ENCODE peak calls at places on chromosomes 4 and X, in seven cellular contexts. L, X, K, G, C, D and E are unnamed samples.
A peak's percentile ranks its signal among the peaks of the same experiment; 100 is the strongest.

GRCh38 chr4:61489927-61490326 is 289.8 kb downstream of the ADGRL3 start:
- DNase-seq in L (no peak), X (no peak), K (no peak), G (no peak), C (no peak), D (no peak), E (no peak)

GRCh38 chrX:8738588-8739189 is 6.8 kb upstream of the ANOS1 start:
- DNase-seq in L (no peak), X (peak; percentile 23), K (peak; percentile 46), G (peak; percentile 17), C (peak; percentile 31), D (peak; percentile 50), E (peak; percentile 41)

GRCh38 chr4:113971706-113972360 is 7.6 kb downstream of the ARSJ start:
- DNase-seq in L (no peak), X (no peak), K (no peak), G (no peak), C (peak; percentile 87), D (no peak), E (peak; percentile 7)

GRCh38 chr4:121688261-121688660 is 8.5 kb downstream of the ANXA5 start:
- DNase-seq in L (no peak), X (no peak), K (no peak), G (no peak), C (no peak), D (no peak), E (no peak)

GRCh38 chr4:6017800-6018199 is 431 bp downstream of the C4orf50 start:
- DNase-seq in L (no peak), X (no peak), K (no peak), G (no peak), C (no peak), D (no peak), E (no peak)

GRCh38 chr4:138164218-138164617 is 77.9 kb downstream of the SLC7A11 start:
- DNase-seq in L (no peak), X (no peak), K (no peak), G (no peak), C (no peak), D (no peak), E (no peak)

GRCh38 chr4:24655326-24655725 is 71.0 kb upstream of the DHX15 start:
- DNase-seq in L (no peak), X (no peak), K (no peak), G (no peak), C (no peak), D (no peak), E (no peak)

GRCh38 chr4:124189545-124189944 is 523.0 kb downstream of the ANKRD50 start:
- DNase-seq in L (no peak), X (no peak), K (no peak), G (no peak), C (peak; percentile 61), D (no peak), E (no peak)

GRCh38 chr4:2848449-2848848 is 4.8 kb downstream of the ADD1 start:
- DNase-seq in L (no peak), X (no peak), K (no peak), G (no peak), C (peak; percentile 54), D (no peak), E (no peak)

GRCh38 chrX:2828404-2829065 is at the start of gene GYG2:
- DNase-seq in L (no peak), X (no peak), K (no peak), G (no peak), C (peak; percentile 39), D (peak; percentile 22), E (no peak)

GRCh38 chr4:110163327-110164070 is 34.9 kb downstream of the ELOVL6 start:
- DNase-seq in L (no peak), X (no peak), K (no peak), G (no peak), C (peak; percentile 87), D (no peak), E (peak; percentile 32)

GRCh38 chr4:129323630-129324029 is 227.7 kb downstream of the C4orf33 start:
- DNase-seq in L (no peak), X (no peak), K (peak; percentile 65), G (no peak), C (no peak), D (no peak), E (no peak)

GRCh38 chr4:8939160-8939855 is 67.7 kb upstream of the HMX1 start:
- DNase-seq in L (no peak), X (no peak), K (no peak), G (no peak), C (no peak), D (no peak), E (no peak)

GRCh38 chr4:145218251-145218650 is 37.9 kb upstream of the OTUD4 start:
- DNase-seq in L (no peak), X (no peak), K (no peak), G (no peak), C (no peak), D (no peak), E (no peak)

GRCh38 chr4:185128272-185129119 is 14.6 kb upstream of the SLC25A4 start:
- DNase-seq in L (peak; percentile 52), X (peak; percentile 39), K (no peak), G (peak; percentile 37), C (no peak), D (peak; percentile 36), E (no peak)

GRCh38 chrX:153739754-153740486 is 15.3 kb downstream of the ABCD1 start:
- DNase-seq in L (no peak), X (no peak), K (no peak), G (no peak), C (no peak), D (no peak), E (no peak)

GRCh38 chr4:174873931-174874330 is 44.2 kb upstream of the ADAM29 start:
- DNase-seq in L (no peak), X (no peak), K (peak; percentile 32), G (no peak), C (peak; percentile 49), D (no peak), E (peak; percentile 23)

GRCh38 chr4:54318904-54319303 is 89.8 kb downstream of the PDGFRA start:
- DNase-seq in L (no peak), X (no peak), K (no peak), G (peak; percentile 9), C (peak; percentile 71), D (peak; percentile 47), E (peak; percentile 26)

GRCh38 chr4:154471032-154471431 is 20.6 kb downstream of the DCHS2 start:
- DNase-seq in L (no peak), X (no peak), K (no peak), G (no peak), C (no peak), D (no peak), E (no peak)